ENCODE peak calls at places on chromosome 18, in six cellular contexts. G is psoas muscle, I is right cardiac atrium, Y is K562, X is lower lobe of right lung, V is GM23338. U is an unnamed sample. For H3K4me1, the result is how much of the 10 kb centered on the place peaks cover.

GRCh38 chr18:75393721-75394120 is 33.8 kb downstream of the SMIM21 start:
- DNase-seq in G (no peak), X (no peak), Y (no peak), I (no peak), V (no peak), U (no peak)

GRCh38 chr18:11268691-11269686 is 119.6 kb upstream of the PIEZO2 start:
- DNase-seq in X (no peak), G (no peak), Y (no peak), I (peak), V (no peak), U (no peak)

GRCh38 chr18:4224031-4224704 is 230.9 kb downstream of the DLGAP1 start:
- DNase-seq in V (no peak), Y (no peak), G (no peak), X (no peak), I (no peak), U (no peak)

GRCh38 chr18:32308493-32309120 is 118.8 kb downstream of the MEP1B start:
- DNase-seq in I (no peak), G (no peak), V (no peak), X (no peak), Y (no peak), U (no peak)

GRCh38 chr18:34870916-34871315 is 160.8 kb downstream of the DTNA start:
- DNase-seq in I (no peak), V (no peak), G (no peak), X (no peak), Y (no peak), U (no peak)

GRCh38 chr18:46182633-46183401 is 78.6 kb downstream of the HAUS1 start:
- DNase-seq in G (no peak), X (no peak), I (no peak), V (no peak), Y (no peak), U (no peak)

GRCh38 chr18:46053368-46054095 is 18.5 kb downstream of the PSTPIP2 start:
- DNase-seq in V (no peak), I (no peak), X (no peak), Y (no peak), G (no peak), U (no peak)

GRCh38 chr18:29191263-29191662 is 1014.3 kb upstream of the CDH2 start:
- DNase-seq in I (no peak), G (no peak), X (no peak), Y (no peak), V (peak), U (no peak)

GRCh38 chr18:48680871-48681270 is 142.0 kb downstream of the CTIF start:
- DNase-seq in G (peak), V (no peak), Y (no peak), X (peak), I (peak), U (peak)

GRCh38 chr18:31648966-31649429 is 35.4 kb downstream of the B4GALT6 start:
- DNase-seq in I (no peak), V (no peak), X (no peak), Y (no peak), G (no peak), U (no peak)

GRCh38 chr18:68436485-68436884 is 278.4 kb downstream of the TMX3 start:
- DNase-seq in X (no peak), G (no peak), V (no peak), Y (no peak), I (no peak), U (no peak)

GRCh38 chr18:48887905-48888531 is 62.7 kb downstream of the SMAD7 start:
- DNase-seq in V (peak), X (no peak), Y (no peak), I (no peak), G (no peak), U (no peak)

GRCh38 chr18:56475250-56475649 is 163.1 kb downstream of the TXNL1 start:
- DNase-seq in G (no peak), X (no peak), Y (no peak), V (no peak), I (no peak), U (no peak)

GRCh38 chr18:4130734-4131719 is 324.1 kb downstream of the DLGAP1 start:
- DNase-seq in G (no peak), Y (no peak), V (peak), X (no peak), I (no peak), U (no peak)

GRCh38 chr18:42290318-42291307 is 335.6 kb downstream of the PIK3C3 start:
- DNase-seq in X (no peak), V (no peak), G (no peak), Y (no peak), I (peak), U (no peak)

GRCh38 chr18:56321470-56321869 is 316.9 kb downstream of the TXNL1 start:
- DNase-seq in X (no peak), V (no peak), I (peak), G (peak), Y (no peak), U (peak)

GRCh38 chr18:3458378-3458777 is 8.4 kb downstream of the TGIF1 start:
- DNase-seq in Y (no peak), G (no peak), V (no peak), I (no peak), X (no peak), U (no peak)

GRCh38 chr18:77014538-77014937 is 118.0 kb downstream of the MBP start:
- DNase-seq in Y (no peak), V (no peak), X (no peak), I (peak), G (peak), U (no peak)

GRCh38 chr18:31740180-31740579 is 20.5 kb downstream of the SLC25A52 start:
- DNase-seq in Y (no peak), X (no peak), I (no peak), V (peak), G (no peak), U (peak)

GRCh38 chr18:30512872-30513271 is 529.7 kb downstream of the DSC3 start:
- DNase-seq in G (no peak), Y (no peak), V (no peak), X (no peak), I (no peak), U (no peak)

GRCh38 chr18:63181706-63182105 is 137.9 kb downstream of the BCL2 start:
- DNase-seq in X (no peak), G (no peak), V (no peak), I (no peak), Y (no peak), U (no peak)

GRCh38 chr18:63182247-63182771 is 137.3 kb downstream of the BCL2 start:
- DNase-seq in X (no peak), I (no peak), Y (no peak), V (no peak), G (no peak), U (no peak)

GRCh38 chr18:63182861-63183260 is 136.7 kb downstream of the BCL2 start:
- DNase-seq in I (no peak), V (no peak), G (no peak), X (no peak), Y (no peak), U (no peak)

GRCh38 chr18:63183952-63184351 is 135.6 kb downstream of the BCL2 start:
- DNase-seq in V (no peak), G (no peak), I (no peak), Y (no peak), X (no peak), U (no peak)

DNA sequence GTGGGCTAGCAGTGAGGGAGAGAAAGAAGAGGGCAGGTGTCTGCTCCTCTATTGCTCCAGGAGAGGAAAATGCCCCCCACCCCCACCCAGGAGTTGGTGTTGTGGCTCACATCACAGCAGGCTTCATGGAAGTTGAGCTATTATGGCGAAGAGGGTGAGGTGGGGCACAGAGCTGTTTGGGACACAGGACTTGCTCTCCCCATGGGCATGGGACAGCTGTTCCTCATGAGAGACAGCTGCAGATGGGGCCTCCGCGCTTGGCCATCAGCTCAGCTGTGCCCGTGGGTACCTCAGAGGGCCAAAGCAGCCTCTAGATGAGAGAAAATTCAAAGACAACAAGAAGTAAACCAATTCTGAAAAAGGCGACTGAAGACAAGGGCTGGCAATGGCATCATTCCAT is 136.3 kb downstream of the BCL2 start:
- DNase-seq in V (no peak), I (no peak), X (no peak), Y (no peak), G (no peak), U (no peak)
- H3K4me1 ChIP-seq in V (under half), I (under half), X (under half), Y (under half), G (half or more), U (under half)

GRCh38 chr18:9828794-9829712 is 56.7 kb upstream of the TXNDC2 start:
- DNase-seq in X (no peak), I (no peak), Y (peak), V (no peak), G (no peak), U (no peak)
- H3K4me1 ChIP-seq in X (under half), I (under half), Y (half or more), V (under half), G (under half), U (under half)

DNA sequence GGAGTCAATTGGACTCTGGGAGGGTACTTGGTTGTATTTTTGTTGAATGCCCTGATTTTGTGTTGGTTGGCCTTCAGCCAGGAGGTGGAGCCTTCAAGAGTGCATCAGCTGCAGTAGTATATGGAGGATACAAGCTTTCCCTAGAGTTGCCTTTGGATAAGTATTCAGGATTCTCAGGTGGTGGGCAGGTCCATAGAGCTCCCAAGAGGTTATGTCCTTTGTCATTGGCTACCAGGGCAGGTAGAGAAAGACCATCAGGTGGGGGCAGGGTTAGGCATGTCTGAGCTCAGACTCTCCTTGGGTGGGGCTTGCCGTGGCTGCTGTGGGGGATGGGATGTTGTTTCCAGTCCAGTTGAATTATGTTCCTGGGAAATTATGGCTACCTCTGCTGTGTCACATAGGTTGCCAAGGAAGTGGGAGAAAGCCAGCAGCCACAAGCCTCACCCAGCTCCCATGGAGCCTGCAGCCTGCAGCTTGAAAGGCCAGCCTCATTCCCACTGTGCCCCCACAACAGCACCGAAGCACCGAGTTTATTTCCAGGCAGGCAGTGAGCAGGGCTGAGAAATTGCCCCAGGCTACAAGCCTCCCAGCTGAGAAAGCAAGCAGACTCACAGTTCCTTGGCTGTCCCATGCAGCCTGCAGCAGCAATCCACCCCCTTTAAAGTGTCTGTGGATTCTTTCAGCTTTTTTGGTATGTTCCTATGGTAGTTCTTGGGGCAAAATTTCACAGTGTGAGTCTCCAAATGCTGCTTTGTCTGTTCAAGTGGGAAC is 38.6 kb upstream of the CHST9 start:
- DNase-seq in G (no peak), Y (no peak), I (no peak), V (peak), X (no peak), U (no peak)
- H3K4me1 ChIP-seq in G (under half), Y (under half), I (under half), V (under half), X (under half), U (under half)

DNA sequence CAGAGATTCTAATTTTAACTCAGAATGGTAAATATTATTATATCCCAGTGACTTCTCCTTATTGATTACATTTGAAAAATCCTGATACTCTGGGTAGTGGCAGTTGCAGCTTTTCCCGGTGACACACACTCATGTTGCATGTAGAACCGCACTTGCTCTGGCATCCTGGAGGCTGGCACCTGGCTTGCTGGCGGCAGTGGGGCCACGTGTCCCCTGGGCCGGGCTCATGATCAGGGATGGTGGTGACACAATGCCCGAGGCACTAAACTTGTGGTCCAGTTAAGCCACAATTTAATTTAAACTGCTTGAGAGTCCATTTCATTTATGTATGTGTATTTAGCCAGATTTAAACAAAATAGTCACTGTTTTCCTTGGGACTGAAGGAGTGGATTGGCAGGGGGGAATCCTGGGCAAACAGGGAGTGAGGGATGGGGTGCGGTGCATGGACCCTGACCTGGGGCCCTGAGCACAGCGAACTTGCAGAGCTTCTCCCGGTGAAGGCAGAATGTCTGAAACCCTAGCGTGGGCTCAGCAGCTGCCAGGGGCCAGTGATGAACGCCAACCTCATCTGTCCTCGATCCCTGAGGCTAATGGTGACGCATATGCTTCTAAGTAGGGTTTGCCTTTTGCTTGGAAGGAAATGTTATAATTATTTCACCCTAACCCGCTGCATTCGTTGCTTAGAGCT is 50.0 kb downstream of the KCNG2 start:
- DNase-seq in G (no peak), I (no peak), V (no peak), Y (no peak), X (no peak), U (no peak)
- H3K4me1 ChIP-seq in G (under half), I (under half), V (under half), Y (under half), X (under half), U (under half)

GRCh38 chr18:64167408-64167807 is 18.5 kb upstream of the LINC00305 start:
- DNase-seq in G (no peak), V (no peak), Y (no peak), X (no peak), I (no peak), U (no peak)
- H3K4me1 ChIP-seq in G (under half), V (under half), Y (under half), X (under half), I (under half), U (under half)

DNA sequence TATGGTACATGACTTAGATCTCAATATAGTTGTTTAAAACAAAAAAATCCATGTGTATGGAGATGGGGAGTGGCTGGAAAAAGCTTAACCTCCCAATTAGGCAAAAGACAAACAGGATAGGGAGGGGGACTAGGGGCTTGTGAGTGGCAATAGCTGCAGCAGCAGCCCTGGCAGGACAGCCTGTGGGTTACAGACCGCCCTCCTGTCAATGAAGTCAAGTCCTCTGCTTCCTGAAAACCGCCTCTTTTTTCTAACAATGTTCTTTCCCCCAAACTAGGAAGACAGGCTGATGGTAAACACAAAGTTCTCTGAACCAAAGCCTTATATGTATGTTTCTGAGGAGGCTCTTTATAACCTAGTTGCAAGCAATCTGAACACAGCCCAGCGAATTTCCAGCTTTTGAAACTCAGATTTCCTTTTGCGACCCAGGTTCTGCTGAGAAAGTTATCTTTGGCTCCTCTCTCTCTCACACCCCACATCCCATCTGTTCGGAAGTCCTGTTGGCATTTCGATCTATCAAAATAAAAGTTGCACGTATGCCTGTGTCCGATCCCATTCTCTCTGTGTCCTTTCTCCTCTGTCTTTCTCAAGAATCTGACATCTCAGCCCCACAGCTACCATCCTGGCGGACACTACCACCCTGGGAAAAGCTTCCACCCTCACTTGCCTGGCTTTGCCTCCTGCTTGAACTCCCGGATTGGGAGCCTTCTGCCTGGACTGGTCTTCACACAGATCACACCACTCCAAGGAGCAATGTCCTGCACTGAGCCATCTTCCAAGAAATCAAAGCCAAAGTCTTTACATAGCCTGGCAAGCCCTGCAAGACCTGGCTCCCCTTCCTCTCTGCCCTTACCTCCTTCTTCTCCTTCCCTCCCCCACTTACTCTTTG is 10.1 kb downstream of the ATP8B1 start:
- DNase-seq in X (no peak), V (no peak), Y (no peak), G (no peak), I (peak), U (no peak)
- H3K4me1 ChIP-seq in X (under half), V (under half), Y (under half), G (under half), I (under half), U (under half)